ENCODE peak calls at places on chromosomes 11 and 22, in nine cellular contexts. Y is CD8-positive, alpha-beta T cell; E is foreskin keratinocyte; R is T-helper 1 cell; F is effector CD4-positive, alpha-beta T cell; N is mucosa of descending colon; K is cerebellar nuclear complex; C is C1 segment of cervical spinal cord; P is IMR-90. G is an unnamed sample.

GRCh38 chr11:115180272-115180671 is 323.9 kb downstream of the CADM1 start:
- DNase-seq in F (no peak), R (no peak), N (no peak), Y (no peak), P (no peak), E (no peak), C (no peak), K (no peak), G (no peak)

GRCh38 chr11:74185695-74186094 is 14.6 kb downstream of the PPME1 start:
- DNase-seq in K (no peak), Y (no peak), E (peak), N (no peak), P (peak), C (no peak), F (no peak), R (no peak), G (no peak)

GRCh38 chr11:9002920-9003572 is 755 bp downstream of the NRIP3 start:
- DNase-seq in R (no peak), K (no peak), F (no peak), C (no peak), P (no peak), E (no peak), Y (no peak), N (no peak), G (no peak)

GRCh38 chr11:91783173-91783572 is 441.4 kb upstream of the FAT3 start:
- DNase-seq in Y (no peak), P (no peak), F (no peak), C (no peak), N (no peak), K (no peak), R (no peak), E (no peak), G (no peak)

GRCh38 chr11:77377734-77378133 is 76.2 kb upstream of the GDPD4 start:
- DNase-seq in Y (no peak), R (no peak), C (peak), F (no peak), K (no peak), E (no peak), N (no peak), P (peak), G (no peak)

GRCh38 chr22:42966389-42966998 is 48.5 kb downstream of the PACSIN2 start:
- DNase-seq in P (no peak), Y (no peak), E (no peak), F (no peak), K (no peak), C (no peak), N (no peak), R (no peak), G (no peak)

GRCh38 chr11:47328449-47329390 is 23.8 kb downstream of the MYBPC3 start:
- DNase-seq in Y (no peak), P (no peak), F (no peak), E (no peak), N (no peak), R (no peak), C (no peak), K (no peak), G (no peak)

GRCh38 chr22:19825016-19825339 is 29.7 kb downstream of the GNB1L start:
- DNase-seq in N (peak), K (no peak), P (no peak), Y (no peak), E (no peak), C (no peak), F (no peak), R (no peak), G (peak)

GRCh38 chr11:134759314-134759713 is 347.3 kb upstream of the B3GAT1 start:
- DNase-seq in K (no peak), Y (no peak), P (no peak), F (no peak), N (no peak), E (no peak), R (no peak), C (no peak), G (no peak)

GRCh38 chr11:103091024-103091423 is 936 bp downstream of the DCUN1D5 start:
- DNase-seq in F (no peak), E (peak), N (no peak), C (no peak), R (no peak), K (no peak), P (peak), Y (no peak), G (no peak)